ENCODE peak calls at places on chromosomes 5 and 9, in ten cellular contexts. K is GM23338, Z is GM12891, B is transverse colon, E is H1, J is prostate gland, D is sigmoid colon, U is esophagus muscularis mucosa, Q is stomach, V is K562. F is an unnamed sample.

GRCh38 chr9:108149346-108149745 is 659.8 kb upstream of the KLF4 start:
- DNase-seq in V (no peak), D (no peak), U (no peak), K (no peak), Z (no peak), B (no peak), Q (no peak), E (no peak), J (no peak), F (no peak)

GRCh38 chr5:154756871-154757646 is 1.9 kb downstream of the LARP1 start:
- DNase-seq in J (peak), B (peak), E (no peak), Q (peak), D (peak), V (peak), K (peak), U (no peak), Z (no peak), F (no peak)

GRCh38 chr9:134994926-134995791 is 77.4 kb upstream of the FCN1 start:
- DNase-seq in V (no peak), U (no peak), B (no peak), Q (no peak), D (peak), J (no peak), Z (no peak), E (no peak), K (no peak), F (no peak)

GRCh38 chr5:4994994-4995393 is 145.1 kb upstream of the ADAMTS16 start:
- DNase-seq in V (no peak), D (no peak), B (no peak), U (no peak), Z (no peak), Q (no peak), J (no peak), E (no peak), K (no peak), F (no peak)

GRCh38 chr5:53578854-53579253 is 18.4 kb downstream of the NDUFS4 start:
- DNase-seq in Q (no peak), D (no peak), U (no peak), B (no peak), V (no peak), E (no peak), Z (no peak), J (no peak), K (no peak), F (no peak)

GRCh38 chr9:98215821-98216220 is 23.4 kb upstream of the CORO2A start:
- DNase-seq in V (no peak), E (peak), Z (no peak), U (no peak), K (peak), Q (no peak), J (no peak), B (no peak), D (no peak), F (no peak)

GRCh38 chr5:179400020-179400419 is 54.8 kb upstream of the ADAMTS2 start:
- DNase-seq in Q (no peak), K (no peak), D (peak), E (peak), U (no peak), J (no peak), Z (no peak), V (no peak), B (no peak), F (no peak)

GRCh38 chr5:177429248-177430045 is 3.0 kb downstream of the GRK6 start:
- DNase-seq in V (peak), B (peak), Q (peak), Z (no peak), U (no peak), J (no peak), D (peak), E (no peak), K (no peak), F (no peak)

GRCh38 chr5:132059043-132059695 is 1.3 kb upstream of the IL3 start:
- DNase-seq in E (peak), V (no peak), Z (peak), U (no peak), D (peak), K (no peak), Q (peak), J (no peak), B (peak), F (no peak)

GRCh38 chr9:128151343-128152132 is 2.3 kb downstream of the LCN2 start:
- DNase-seq in V (peak), Q (no peak), Z (peak), B (no peak), E (no peak), J (no peak), U (no peak), K (no peak), D (no peak), F (peak)

GRCh38 chr5:59637878-59638580 is 255.5 kb downstream of the PDE4D start:
- DNase-seq in K (no peak), B (no peak), Q (no peak), D (no peak), U (no peak), E (no peak), Z (no peak), J (no peak), V (no peak), F (no peak)

GRCh38 chr5:5891350-5891749 is 468.9 kb downstream of the ICE1 start:
- DNase-seq in V (no peak), Q (no peak), B (no peak), Z (no peak), U (no peak), E (no peak), J (no peak), D (no peak), K (no peak), F (no peak)

GRCh38 chr9:104780796-104781395 is 17.0 kb downstream of the NIPSNAP3B start:
- DNase-seq in J (no peak), K (peak), Z (no peak), D (no peak), E (no peak), V (no peak), U (no peak), B (no peak), Q (no peak), F (no peak)

GRCh38 chr5:318931-319601 is 2.4 kb upstream of the AHRR start:
- DNase-seq in K (no peak), Z (no peak), V (no peak), E (no peak), B (no peak), Q (no peak), U (no peak), J (no peak), D (no peak), F (no peak)

GRCh38 chr9:104339692-104340091 is 164.4 kb upstream of the OR13F1 start:
- DNase-seq in J (no peak), Z (no peak), V (no peak), U (no peak), Q (no peak), E (no peak), K (no peak), D (no peak), B (no peak), F (no peak)

GRCh38 chr9:121447341-121447834 is 52.3 kb downstream of the GGTA1 start:
- DNase-seq in Q (no peak), E (no peak), D (no peak), V (no peak), B (no peak), K (no peak), J (no peak), U (no peak), Z (no peak), F (no peak)

GRCh38 chr5:129096382-129096991 is 1.9 kb downstream of the ISOC1 start:
- DNase-seq in K (peak), U (no peak), E (no peak), B (no peak), Z (no peak), J (no peak), V (peak), Q (no peak), D (no peak), F (no peak)

GRCh38 chr5:176980818-176981217 is 25.8 kb downstream of the UIMC1 start:
- DNase-seq in Q (no peak), D (no peak), K (no peak), Z (no peak), V (no peak), U (no peak), B (no peak), E (no peak), J (no peak), F (no peak)

GRCh38 chr5:178114325-178115135 is 1.2 kb downstream of the N4BP3 start:
- DNase-seq in V (no peak), B (peak), J (no peak), U (no peak), D (no peak), Q (peak), Z (no peak), E (no peak), K (peak), F (no peak)

GRCh38 chr5:56838409-56839039 is 23.2 kb downstream of the MAP3K1 start:
- DNase-seq in B (no peak), K (peak), Z (no peak), E (no peak), V (no peak), U (no peak), D (no peak), Q (no peak), J (no peak), F (no peak)

GRCh38 chr9:98554752-98555151 is 154.0 kb downstream of the GABBR2 start:
- DNase-seq in J (no peak), D (no peak), V (no peak), U (peak), Z (no peak), Q (no peak), B (no peak), K (no peak), E (no peak), F (no peak)

GRCh38 chr5:72324186-72324825 is 4.1 kb downstream of the PTCD2 start:
- DNase-seq in D (no peak), K (no peak), J (no peak), Q (no peak), V (no peak), B (no peak), Z (no peak), U (no peak), E (no peak), F (no peak)

GRCh38 chr5:95620870-95621838 is 1.3 kb downstream of the GPR150 start:
- DNase-seq in J (no peak), V (no peak), E (peak), D (no peak), Q (peak), K (peak), U (no peak), B (peak), Z (peak), F (peak)

GRCh38 chr5:53080271-53080670 is 29.3 kb downstream of the MOCS2 start:
- DNase-seq in E (no peak), J (no peak), Z (no peak), U (no peak), B (no peak), V (no peak), Q (no peak), D (no peak), K (no peak), F (no peak)

GRCh38 chr9:112245126-112245525 is 70.0 kb upstream of the SUSD1 start:
- DNase-seq in V (no peak), J (no peak), B (no peak), Q (no peak), U (no peak), Z (no peak), E (no peak), K (no peak), D (no peak), F (no peak)

GRCh38 chr9:122031806-122032205 is 61.3 kb downstream of the TTLL11 start:
- DNase-seq in U (no peak), Q (no peak), Z (no peak), V (no peak), K (no peak), B (no peak), E (no peak), J (no peak), D (no peak), F (no peak)

GRCh38 chr9:92645041-92645440 is 24.9 kb downstream of the IPPK start:
- DNase-seq in Z (no peak), J (no peak), E (no peak), U (peak), V (no peak), Q (peak), D (no peak), K (no peak), B (no peak), F (no peak)

GRCh38 chr9:9352877-9353481 is 1259.8 kb downstream of the PTPRD start:
- DNase-seq in D (no peak), U (no peak), J (no peak), V (no peak), Q (no peak), B (no peak), E (no peak), Z (no peak), K (peak), F (no peak)

GRCh38 chr5:43000198-43000840 is 39.8 kb downstream of the ANXA2R start:
- DNase-seq in U (no peak), K (peak), B (no peak), Q (no peak), J (peak), E (peak), D (no peak), Z (no peak), V (no peak), F (no peak)
- TF ChIP-seq POLR2AphosphoS5 in U (peak), K (no peak), B (no peak), Q (no peak), J (no peak), E (no peak), D (no peak), Z (no peak), V (no peak), F (no peak)

DNA sequence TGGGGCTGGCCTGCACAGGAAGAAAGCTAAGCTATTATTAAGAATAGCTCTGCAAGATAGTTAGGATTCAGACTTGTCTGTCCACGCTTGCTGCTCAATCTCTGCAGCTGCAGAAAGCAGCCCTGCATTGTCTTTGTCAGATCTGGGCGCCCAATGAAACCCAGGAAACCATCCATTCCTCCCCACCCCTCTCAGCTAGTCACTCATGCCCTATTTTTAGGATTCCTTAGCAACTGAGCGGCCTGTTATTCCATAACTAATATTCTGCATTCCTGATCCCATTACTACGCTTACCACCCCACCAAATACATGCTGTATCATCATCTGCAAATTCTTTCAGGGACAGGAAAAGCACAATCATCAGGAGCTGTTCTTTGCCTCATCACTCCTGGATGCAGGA is 52.9 kb upstream of the APC start:
- DNase-seq in Z (no peak), U (no peak), B (no peak), V (no peak), Q (no peak), K (no peak), J (no peak), E (no peak), D (no peak), F (no peak)
- TF ChIP-seq POLR2AphosphoS5 in Z (no peak), U (no peak), B (no peak), V (no peak), Q (no peak), K (no peak), J (no peak), E (no peak), D (no peak), F (no peak)

GRCh38 chr9:35756743-35757526 is 2.9 kb upstream of the MSMP start:
- DNase-seq in B (peak), V (peak), D (peak), E (peak), Q (peak), U (no peak), Z (peak), J (peak), K (peak), F (peak)
- TF ChIP-seq POLR2AphosphoS5 in B (no peak), V (no peak), D (no peak), E (peak), Q (peak), U (peak), Z (no peak), J (no peak), K (peak), F (peak)

GRCh38 chr5:87268126-87268969 is 665 bp downstream of the RASA1 start:
- DNase-seq in E (peak), K (peak), Z (peak), Q (peak), B (peak), J (peak), D (peak), V (peak), U (peak), F (peak)
- TF ChIP-seq POLR2AphosphoS5 in E (peak), K (peak), Z (peak), Q (no peak), B (no peak), J (no peak), D (peak), V (no peak), U (no peak), F (peak)

GRCh38 chr5:143206194-143207053 is 197.1 kb downstream of the NR3C1 start:
- DNase-seq in U (no peak), Q (no peak), B (no peak), D (no peak), K (no peak), V (no peak), Z (no peak), E (no peak), J (no peak), F (no peak)
- TF ChIP-seq POLR2AphosphoS5 in U (no peak), Q (no peak), B (no peak), D (no peak), K (no peak), V (no peak), Z (no peak), E (no peak), J (no peak), F (peak)